ENCODE peak calls at places on chromosomes 13 and 19, in four cellular contexts. G, K, I and L are unnamed samples.
A peak's percentile ranks its signal among the peaks of the same experiment; 100 is the strongest.

GRCh38 chr19:18781885-18782527 is 9.1 kb downstream of the COMP start:
- DNase-seq in K (no peak), G (no peak), I (no peak), L (no peak)

GRCh38 chr19:44820648-44821609 is 12.0 kb downstream of the BCAM start:
- DNase-seq in G (no peak), I (no peak), K (no peak), L (peak; percentile 69)

GRCh38 chr19:11242864-11243797 is 3.7 kb downstream of the ANGPTL8 start:
- DNase-seq in G (peak; percentile 83), K (peak; percentile 76), I (peak; percentile 99), L (peak; percentile 95)

GRCh38 chr13:99316657-99317244 is 9.6 kb upstream of the GPR183 start:
- DNase-seq in G (no peak), I (no peak), K (no peak), L (no peak)

GRCh38 chr13:23868521-23868920 is 20.7 kb downstream of the MIPEP start:
- DNase-seq in K (no peak), I (no peak), G (no peak), L (no peak)

GRCh38 chr13:112532837-112533745 is 54.9 kb downstream of the TUBGCP3 start:
- DNase-seq in G (no peak), K (peak; percentile 16), I (peak; percentile 65), L (no peak)

GRCh38 chr13:30124131-30124768 is 183.1 kb downstream of the KATNAL1 start:
- DNase-seq in K (no peak), G (no peak), I (no peak), L (no peak)

GRCh38 chr19:49677232-49677881 is at the start of gene PRMT1:
- DNase-seq in I (peak; percentile 68), K (peak; percentile 52), G (no peak), L (peak; percentile 59)

GRCh38 chr19:41161903-41162302 is 31.1 kb upstream of the CYP2S1 start:
- DNase-seq in K (no peak), G (no peak), I (no peak), L (no peak)

GRCh38 chr13:26708007-26708297 is 52.6 kb downstream of the GPR12 start:
- DNase-seq in K (no peak), I (no peak), G (no peak), L (no peak)

GRCh38 chr19:53961523-53962345 is 1.0 kb upstream of the CACNG8 start:
- DNase-seq in K (no peak), I (no peak), G (no peak), L (no peak)

GRCh38 chr19:41792513-41793413 is 3.6 kb upstream of the CEACAM3 start:
- DNase-seq in G (peak; percentile 46), I (no peak), K (peak; percentile 20), L (peak; percentile 28)

GRCh38 chr19:8367327-8368001 is 3.5 kb downstream of the ANGPTL4 start:
- DNase-seq in G (peak; percentile 33), K (no peak), I (peak; percentile 94), L (peak; percentile 96)

GRCh38 chr19:6868341-6868740 is 19.0 kb upstream of the ADGRE1 start:
- DNase-seq in K (no peak), G (no peak), I (no peak), L (no peak)

GRCh38 chr13:81986308-81986707 is 1645.4 kb upstream of the SPRY2 start:
- DNase-seq in G (no peak), K (no peak), I (no peak), L (no peak)

GRCh38 chr13:99813346-99814095 is 158.0 kb downstream of the ZIC5 start:
- DNase-seq in I (no peak), G (no peak), K (no peak), L (no peak)

GRCh38 chr13:80695841-80696240 is 354.9 kb upstream of the SPRY2 start:
- DNase-seq in K (no peak), I (no peak), G (no peak), L (no peak)

GRCh38 chr13:24149306-24150032 is 11.1 kb upstream of the SPATA13 start:
- DNase-seq in I (no peak), G (no peak), K (no peak), L (no peak)

GRCh38 chr13:72643339-72643989 is 84.0 kb downstream of the MZT1 start:
- DNase-seq in G (no peak), I (no peak), K (peak; percentile 4), L (peak; percentile 17)

GRCh38 chr13:72541674-72542073 is 185.8 kb downstream of the MZT1 start:
- DNase-seq in G (no peak), K (no peak), I (no peak), L (no peak)

GRCh38 chr19:8571006-8571411 is 6.2 kb downstream of the MYO1F start:
- DNase-seq in G (no peak), K (peak; percentile 11), I (no peak), L (no peak)

GRCh38 chr13:90710355-90710754 is 637.1 kb upstream of the MIR17HG start:
- DNase-seq in I (no peak), G (no peak), K (no peak), L (no peak)

GRCh38 chr13:108077284-108077683 is 138.1 kb downstream of the LIG4 start:
- DNase-seq in I (no peak), K (no peak), G (no peak), L (no peak)

GRCh38 chr13:39575641-39576238 is 27.3 kb downstream of the LHFPL6 start:
- DNase-seq in G (no peak), K (no peak), I (no peak), L (no peak)

GRCh38 chr13:43356566-43356965 is 333.2 kb downstream of the DNAJC15 start:
- DNase-seq in I (no peak), K (no peak), G (no peak), L (no peak)

GRCh38 chr13:95623141-95623540 is 21.4 kb downstream of the DZIP1 start:
- DNase-seq in K (no peak), G (no peak), I (no peak), L (no peak)

GRCh38 chr13:44174769-44175425 is 198.7 kb upstream of the SERP2 start:
- DNase-seq in G (no peak), K (no peak), I (no peak), L (no peak)

GRCh38 chr13:32687275-32687674 is 101.0 kb downstream of the PDS5B start:
- DNase-seq in K (no peak), G (no peak), I (no peak), L (no peak)

GRCh38 chr13:95740921-95741320 is 64.0 kb downstream of the DNAJC3 start:
- DNase-seq in G (no peak), I (no peak), K (no peak), L (no peak)

GRCh38 chr13:81726037-81726726 is 1385.3 kb upstream of the SPRY2 start:
- DNase-seq in K (no peak), I (no peak), G (no peak), L (no peak)

GRCh38 chr13:75197803-75198202 is 284.2 kb downstream of the TBC1D4 start:
- DNase-seq in I (no peak), K (no peak), G (no peak), L (no peak)

GRCh38 chr19:45917421-45918091 is 3.0 kb upstream of the NANOS2 start:
- DNase-seq in I (no peak), K (no peak), G (no peak), L (no peak)

GRCh38 chr13:30113983-30114491 is 193.3 kb downstream of the KATNAL1 start:
- DNase-seq in G (no peak), I (no peak), K (no peak), L (no peak)

GRCh38 chr13:29925457-29925856 is 75.0 kb upstream of the UBL3 start:
- DNase-seq in G (no peak), I (peak; percentile 93), K (no peak), L (peak; percentile 81)

DNA sequence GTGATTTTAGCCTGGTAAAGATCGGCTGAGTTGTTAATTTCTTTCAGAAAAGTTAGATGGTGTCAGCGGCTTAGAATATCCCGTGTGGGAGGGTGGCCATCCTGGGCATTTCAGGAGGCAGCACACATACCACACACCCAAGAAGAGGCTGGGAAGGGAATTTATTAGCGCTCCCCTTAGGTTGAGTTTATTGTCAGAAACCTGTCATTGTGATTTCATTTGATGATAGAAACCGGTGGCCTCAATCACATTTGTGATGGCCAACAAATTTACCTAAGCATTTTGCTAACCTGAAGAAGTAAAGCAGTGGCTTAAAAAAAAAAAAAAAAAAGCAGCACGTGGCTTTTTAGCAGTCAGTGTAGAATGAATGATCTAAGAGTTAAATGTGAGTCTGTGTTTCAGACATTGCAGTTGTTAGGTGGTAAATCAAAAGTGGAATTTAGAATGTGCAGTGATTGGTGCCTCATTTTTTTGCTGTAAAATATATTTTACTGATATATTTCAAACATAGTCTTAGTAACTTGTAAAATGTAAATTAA is 2.7 kb downstream of the SIPA1L3 start:
- DNase-seq in I (no peak), K (no peak), G (no peak), L (peak; percentile 3)
- H3K4me3 ChIP-seq in I (no peak overlapping the region), K (no peak overlapping the region), G (no peak overlapping the region), L (no peak overlapping the region)

GRCh38 chr19:39136225-39136940 is 10.8 kb downstream of the PAK4 start:
- DNase-seq in G (no peak), K (no peak), I (no peak), L (no peak)
- H3K4me1 ChIP-seq in G (peaks cover 40% of the 10 kb centered on the region), K (no peaks in the 10 kb centered on the region), I (peaks cover 9% of the 10 kb centered on the region), L (peaks cover 4% of the 10 kb centered on the region)

GRCh38 chr19:1510442-1510806 is 2.4 kb downstream of the ADAMTSL5 start:
- DNase-seq in G (no peak), K (no peak), I (peak; percentile 40), L (no peak)
- H3K27me3 ChIP-seq in G (peaks cover 2% of the 10 kb centered on the region), K (no peaks in the 10 kb centered on the region), I (no peaks in the 10 kb centered on the region), L (no peaks in the 10 kb centered on the region)

GRCh38 chr19:55368701-55369563 is 1.3 kb downstream of the IL11 start:
- DNase-seq in K (no peak), I (no peak), G (no peak), L (no peak)
- H3K4me3 ChIP-seq in K (no peak overlapping the region), I (no peak overlapping the region), G (peak overlapping the region; percentile 73), L (peak overlapping the region; percentile 22)

DNA sequence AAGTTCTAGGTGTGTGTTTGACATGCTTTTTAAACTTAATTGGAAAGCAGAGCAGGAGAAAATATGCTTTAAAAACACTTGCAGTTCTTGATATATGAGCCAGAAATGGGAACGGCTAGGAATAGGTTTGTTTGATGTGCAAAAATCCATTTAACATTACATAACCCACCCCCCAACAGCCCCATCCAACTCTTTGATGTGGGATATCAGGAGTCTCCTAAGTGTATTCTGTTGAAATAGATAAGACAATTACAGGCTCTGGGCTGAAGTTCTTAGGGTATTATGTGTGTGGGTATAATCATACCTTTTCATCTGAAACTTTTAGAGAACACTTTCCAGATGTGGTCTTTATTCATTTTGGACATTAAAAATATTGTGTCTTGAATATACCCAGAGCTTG is 240.4 kb upstream of the CSNK1A1L start:
- DNase-seq in I (no peak), G (no peak), K (no peak), L (no peak)
- H3K4me1 ChIP-seq in I (no peaks in the 10 kb centered on the region), G (no peaks in the 10 kb centered on the region), K (no peaks in the 10 kb centered on the region), L (no peaks in the 10 kb centered on the region)

DNA sequence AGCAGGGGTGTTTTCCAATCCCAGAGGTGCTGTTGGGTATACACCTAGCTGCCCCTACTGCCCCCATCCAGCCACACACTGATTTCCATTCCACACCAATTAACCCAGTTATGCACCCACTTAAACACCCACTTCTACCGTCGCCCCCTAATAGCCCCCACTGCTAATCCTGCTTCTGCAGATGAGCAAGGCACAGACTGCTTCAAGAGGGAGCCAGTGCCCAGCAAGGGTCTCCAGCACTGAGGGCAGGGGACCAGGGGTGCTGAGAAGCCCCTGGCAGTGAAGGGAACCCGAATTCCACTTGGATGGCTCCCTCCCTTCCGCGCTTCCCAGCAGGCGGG is 1.2 kb downstream of the FXYD7 start:
- DNase-seq in G (no peak), K (no peak), I (no peak), L (no peak)
- H3K27me3 ChIP-seq in G (peaks cover 2% of the 10 kb centered on the region), K (no peaks in the 10 kb centered on the region), I (no peaks in the 10 kb centered on the region), L (no peaks in the 10 kb centered on the region)